ENCODE peak calls at places on chromosomes 2 and 18, in seven cellular contexts. F is K562, Q is SK-N-SH, X is HepG2, Z is GM12878, U is HCT116, T is H1. B is an unnamed sample.

GRCh38 chr2:9178905-9179571 is 27.6 kb upstream of the ASAP2 start:
- DNase-seq in T (no peak), Z (peak), F (no peak), X (peak), Q (no peak), U (no peak), B (no peak)

GRCh38 chr18:68837665-68838390 is 39.9 kb downstream of the CCDC102B start:
- DNase-seq in U (no peak), Q (no peak), Z (no peak), X (no peak), F (no peak), T (no peak), B (no peak)

GRCh38 chr2:215969131-215969841 is 44.1 kb downstream of the MREG start:
- DNase-seq in Z (no peak), U (no peak), Q (no peak), F (no peak), T (no peak), X (no peak), B (no peak)

GRCh38 chr18:62682396-62682795 is 32.9 kb upstream of the PHLPP1 start:
- DNase-seq in U (no peak), F (no peak), X (no peak), Q (no peak), Z (no peak), T (no peak), B (no peak)

GRCh38 chr18:9753863-9754262 is 45.8 kb downstream of the RAB31 start:
- DNase-seq in F (no peak), U (no peak), T (no peak), Z (no peak), Q (no peak), X (no peak), B (no peak)

GRCh38 chr2:217475101-217475500 is 527.7 kb downstream of the TNS1 start:
- DNase-seq in X (no peak), T (no peak), Z (no peak), U (no peak), F (no peak), Q (no peak), B (no peak)

GRCh38 chr18:48860276-48861180 is 90.2 kb downstream of the SMAD7 start:
- DNase-seq in U (no peak), T (peak), Z (no peak), Q (peak), F (no peak), X (no peak), B (no peak)

GRCh38 chr2:218146056-218146455 is 20.2 kb downstream of the CXCR2 start:
- DNase-seq in U (no peak), T (no peak), F (no peak), Q (no peak), X (no peak), Z (no peak), B (peak)

GRCh38 chr2:156892449-156893335 is 364.8 kb upstream of the GALNT5 start:
- DNase-seq in Q (peak), U (peak), T (peak), F (no peak), X (peak), Z (peak), B (peak)

GRCh38 chr2:46803911-46804670 is 111.5 kb downstream of the MCFD2 start:
- DNase-seq in U (peak), F (no peak), Z (no peak), X (no peak), Q (peak), T (no peak), B (no peak)

GRCh38 chr18:58603365-58604067 is 25.4 kb downstream of the ALPK2 start:
- DNase-seq in X (no peak), T (no peak), F (no peak), Z (no peak), U (no peak), Q (no peak), B (no peak)

GRCh38 chr2:62554440-62554839 is 48.4 kb upstream of the TMEM17 start:
- DNase-seq in U (no peak), Q (no peak), T (no peak), Z (no peak), F (no peak), X (no peak), B (no peak)

GRCh38 chr2:12253167-12253778 is 463.5 kb upstream of the TRIB2 start:
- DNase-seq in Z (no peak), Q (no peak), U (no peak), X (no peak), F (peak), T (no peak), B (no peak)
- TF ChIP-seq JUND in Z (no peak), Q (no peak), U (no peak), X (no peak), F (no peak), T (no peak), B (no peak)

DNA sequence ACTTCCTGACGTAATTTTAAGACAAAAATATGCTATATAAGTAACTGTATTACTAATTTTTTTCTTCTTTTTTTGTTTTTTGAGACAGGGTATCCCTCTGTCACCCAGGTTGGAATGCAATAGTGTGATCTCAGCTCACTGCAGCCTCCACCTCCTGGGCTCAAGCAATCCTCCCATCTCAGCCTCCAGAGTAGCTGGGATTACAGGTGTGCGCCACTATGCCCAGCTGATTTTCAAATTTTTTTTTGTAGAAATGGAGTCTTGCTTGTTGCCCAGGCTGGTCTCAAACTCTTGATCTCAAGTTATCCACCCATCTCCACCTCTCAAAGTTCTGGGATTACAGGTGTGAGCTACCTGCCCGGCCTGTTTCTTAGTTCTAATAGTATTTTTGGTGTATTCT is 29.7 kb downstream of the TCF23 start:
- DNase-seq in F (no peak), X (no peak), T (no peak), U (no peak), Q (no peak), Z (no peak), B (no peak)
- TF ChIP-seq JUND in F (no peak), X (no peak), T (no peak), U (no peak), Q (no peak), Z (no peak), B (no peak)

GRCh38 chr2:231900486-231900942 is 25.7 kb downstream of the NPPC start:
- DNase-seq in F (peak), U (peak), T (peak), X (peak), Q (peak), Z (no peak), B (peak)
- TF ChIP-seq JUND in F (peak), U (no peak), T (no peak), X (no peak), Q (no peak), Z (no peak), B (no peak)

DNA sequence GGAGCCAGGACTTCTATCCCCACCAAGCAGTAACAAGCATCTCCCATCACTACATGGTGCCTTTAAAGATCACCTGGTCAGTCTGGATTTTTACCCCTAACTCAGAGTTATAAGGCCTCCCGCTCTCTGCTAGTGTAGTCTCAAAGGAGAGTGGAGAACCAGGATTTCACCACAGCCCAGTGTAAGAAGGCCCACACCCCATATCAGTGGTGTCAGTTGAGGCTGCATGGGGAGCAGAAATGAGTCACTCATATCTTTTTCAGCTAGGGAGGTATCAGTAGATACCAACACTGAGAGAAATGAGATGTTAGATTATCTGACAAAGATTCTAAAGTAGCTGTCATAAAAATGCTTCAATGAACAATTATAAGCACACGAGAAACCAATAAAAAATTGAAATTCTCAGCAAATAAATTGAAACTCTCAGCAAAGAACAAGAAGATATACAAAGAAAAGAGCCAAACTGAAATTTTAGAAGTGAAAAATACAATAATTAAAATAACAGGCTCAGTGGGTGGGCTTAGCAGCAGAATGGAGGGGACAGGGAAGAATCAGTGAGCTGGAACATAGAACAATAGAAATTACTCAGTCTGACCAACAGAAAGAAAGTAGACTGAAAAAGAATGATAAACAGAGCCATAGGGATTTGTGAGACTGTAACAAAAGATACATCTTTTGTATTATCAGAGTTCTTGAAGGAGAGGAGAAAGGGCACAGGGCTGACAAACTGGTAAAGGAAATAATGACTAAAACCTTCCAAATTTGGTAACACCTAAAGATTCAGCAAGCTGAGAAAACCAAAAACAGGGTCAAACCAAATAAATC is 257.7 kb downstream of the ANAPC1 start:
- DNase-seq in F (peak), U (no peak), Q (no peak), Z (no peak), X (no peak), T (no peak), B (no peak)
- TF ChIP-seq JUND in F (peak), U (no peak), Q (no peak), Z (no peak), X (no peak), T (no peak), B (no peak)

GRCh38 chr2:102999958-103000357 is 238.1 kb downstream of the TMEM182 start:
- DNase-seq in Q (no peak), U (no peak), X (no peak), F (no peak), T (no peak), Z (no peak), B (no peak)

GRCh38 chr2:103005386-103005785 is 243.6 kb downstream of the TMEM182 start:
- DNase-seq in Z (no peak), F (no peak), X (no peak), U (no peak), Q (no peak), T (no peak), B (no peak)

GRCh38 chr2:103004426-103004942 is 242.7 kb downstream of the TMEM182 start:
- DNase-seq in T (no peak), X (no peak), F (no peak), Q (no peak), U (no peak), Z (no peak), B (no peak)

GRCh38 chr2:103003750-103004250 is 242.0 kb downstream of the TMEM182 start:
- DNase-seq in T (no peak), U (no peak), Q (no peak), X (no peak), Z (no peak), F (no peak), B (no peak)

GRCh38 chr2:103002954-103003353 is 241.1 kb downstream of the TMEM182 start:
- DNase-seq in X (no peak), Z (no peak), F (no peak), U (no peak), Q (no peak), T (no peak), B (no peak)
- TF ChIP-seq JUND in X (no peak), Z (no peak), F (no peak), U (no peak), Q (no peak), T (no peak), B (no peak)

GRCh38 chr2:231720971-231721640 is 12.8 kb downstream of the PTMA start:
- DNase-seq in Q (no peak), X (no peak), F (no peak), T (no peak), U (no peak), Z (peak), B (no peak)

GRCh38 chr2:231718799-231719198 is 10.5 kb downstream of the PTMA start:
- DNase-seq in T (no peak), F (no peak), Q (no peak), U (no peak), X (no peak), Z (no peak), B (no peak)

GRCh38 chr2:231722721-231723307 is 14.5 kb downstream of the PTMA start:
- DNase-seq in X (no peak), U (no peak), Q (no peak), F (no peak), T (no peak), Z (no peak), B (no peak)

GRCh38 chr2:231721641-231722310 is 13.5 kb downstream of the PTMA start:
- DNase-seq in U (no peak), X (no peak), T (no peak), F (no peak), Q (no peak), Z (no peak), B (no peak)

GRCh38 chr2:231720292-231720691 is 12.0 kb downstream of the PTMA start:
- DNase-seq in U (no peak), X (no peak), T (no peak), Z (no peak), F (no peak), Q (no peak), B (no peak)
- TF ChIP-seq JUND in U (no peak), X (no peak), T (no peak), Z (no peak), F (no peak), Q (no peak), B (no peak)

GRCh38 chr2:67670704-67671300 is 273.7 kb downstream of the ETAA1 start:
- DNase-seq in U (no peak), F (no peak), Z (no peak), Q (no peak), T (no peak), X (peak), B (no peak)
- TF ChIP-seq JUND in U (no peak), F (no peak), Z (no peak), Q (no peak), T (no peak), X (no peak), B (no peak)

DNA sequence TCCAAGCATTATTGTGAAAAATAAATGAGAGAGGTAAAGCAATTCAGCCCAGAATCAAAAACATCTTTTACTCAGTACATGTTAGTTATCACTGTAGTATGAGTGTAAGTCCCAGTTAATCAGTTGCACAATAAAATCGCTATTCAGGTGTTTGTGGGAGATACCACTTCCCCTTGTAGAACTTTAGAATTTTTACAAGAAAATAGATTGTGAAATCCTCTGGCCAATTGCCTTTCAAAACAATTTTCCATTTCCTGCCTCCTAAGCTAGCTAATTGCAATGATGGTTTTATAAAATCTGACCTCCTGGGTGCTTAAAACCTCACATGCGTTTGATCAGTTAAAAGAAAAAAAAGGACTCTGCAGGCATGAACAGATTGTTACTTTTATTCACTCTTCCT is 332.5 kb downstream of the PID1 start:
- DNase-seq in Q (no peak), F (no peak), U (no peak), X (no peak), Z (no peak), T (no peak), B (no peak)
- TF ChIP-seq JUND in Q (no peak), F (no peak), U (no peak), X (no peak), Z (no peak), T (no peak), B (no peak)

B was measured in T47D.